ENCODE peak calls at places on chromosomes 13 and 19, in ten cellular contexts. D is upper lobe of left lung; B is heart right ventricle; H is breast epithelium; N is osteoblast; C is Peyer's patch; I is ascending aorta; W is CD8-positive, alpha-beta T cell; S is transverse colon; O is astrocyte. P is an unnamed sample. For H3K9me3 and H3K4me1, the result is how much of the 10 kb centered on the place peaks cover.

GRCh38 chr19:10271543-10272086 is 695 bp downstream of the ICAM1 start:
- DNase-seq in D (no peak), B (no peak), H (no peak), N (peak), C (no peak), I (no peak), W (peak), S (peak), O (no peak), P (no peak)

GRCh38 chr13:44048326-44048725 is 168.6 kb downstream of the LACC1 start:
- DNase-seq in D (no peak), B (no peak), H (no peak), N (no peak), C (no peak), I (no peak), W (no peak), S (no peak), O (no peak), P (no peak)

GRCh38 chr19:45569619-45570421 is 14.8 kb downstream of the OPA3 start:
- DNase-seq in D (no peak), B (peak), H (no peak), N (no peak), C (peak), I (peak), W (peak), S (peak), O (no peak), P (peak)

GRCh38 chr19:10612515-10613119 is 12.7 kb upstream of the SLC44A2 start:
- DNase-seq in D (peak), B (peak), H (no peak), N (no peak), C (peak), I (peak), W (no peak), S (peak), O (peak), P (no peak)

GRCh38 chr13:99657848-99658265 is 156.6 kb downstream of the TM9SF2 start:
- DNase-seq in D (peak), B (peak), H (no peak), N (no peak), C (peak), I (no peak), W (peak), S (no peak), O (peak), P (peak)

GRCh38 chr19:46494936-46495788 is 505 bp downstream of the PNMA8B start:
- DNase-seq in D (peak), B (no peak), H (no peak), N (peak), C (no peak), I (no peak), W (no peak), S (no peak), O (no peak), P (no peak)

GRCh38 chr13:40562975-40563349 is 103.5 kb downstream of the FOXO1 start:
- DNase-seq in D (peak), B (no peak), H (no peak), N (no peak), C (no peak), I (no peak), W (no peak), S (no peak), O (peak), P (no peak)

GRCh38 chr13:27661017-27661416 is 39.3 kb downstream of the POLR1D start:
- DNase-seq in D (no peak), B (no peak), H (no peak), N (no peak), C (no peak), I (no peak), W (no peak), S (no peak), O (no peak), P (no peak)

GRCh38 chr19:8578642-8579265 is 1.5 kb upstream of the MYO1F start:
- DNase-seq in D (no peak), B (peak), H (peak), N (peak), C (peak), I (peak), W (peak), S (peak), O (no peak), P (peak)

GRCh38 chr13:26810095-26810494 is 49.5 kb upstream of the GPR12 start:
- DNase-seq in D (no peak), B (no peak), H (no peak), N (no peak), C (no peak), I (no peak), W (no peak), S (no peak), O (no peak), P (no peak)

DNA sequence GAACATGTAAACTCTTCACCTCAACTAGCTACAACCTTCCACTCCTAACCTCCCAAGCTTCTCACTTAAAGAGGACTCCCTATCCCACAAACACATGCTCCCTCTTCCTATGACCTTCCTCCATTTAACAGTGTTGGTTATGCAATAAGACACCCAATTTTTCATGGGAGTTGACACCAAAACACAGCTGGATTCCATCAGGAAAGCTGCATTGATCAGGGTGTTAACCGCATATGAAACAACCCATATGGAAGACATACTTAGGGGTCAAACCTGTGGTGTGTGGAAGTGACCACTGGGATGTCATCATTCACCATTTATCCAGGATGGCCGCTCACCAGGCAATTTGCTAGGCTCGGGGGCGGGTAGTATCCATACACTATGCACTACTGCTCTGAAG is 21.9 kb downstream of the ZNF473 start:
- DNase-seq in D (no peak), B (no peak), H (no peak), N (no peak), C (no peak), I (no peak), W (no peak), S (no peak), O (no peak), P (no peak)
- H3K9me3 ChIP-seq in D (under half), B (half or more), H (under half), N (half or more), C (under half), I (half or more), W (under half), S (under half), O (half or more), P (under half)

GRCh38 chr19:34337747-34338146 is 27.2 kb upstream of the GPI start:
- DNase-seq in D (no peak), B (no peak), H (no peak), N (no peak), C (peak), I (no peak), W (no peak), S (no peak), O (no peak), P (no peak)

GRCh38 chr19:34335914-34336313 is 29.1 kb upstream of the GPI start:
- DNase-seq in D (no peak), B (no peak), H (no peak), N (no peak), C (no peak), I (no peak), W (no peak), S (no peak), O (no peak), P (no peak)

GRCh38 chr19:34341935-34342680 is 22.9 kb upstream of the GPI start:
- DNase-seq in D (peak), B (no peak), H (no peak), N (peak), C (no peak), I (no peak), W (no peak), S (no peak), O (no peak), P (no peak)

GRCh38 chr19:34332027-34332786 is 32.8 kb upstream of the GPI start:
- DNase-seq in D (no peak), B (no peak), H (no peak), N (no peak), C (no peak), I (no peak), W (no peak), S (no peak), O (no peak), P (no peak)

DNA sequence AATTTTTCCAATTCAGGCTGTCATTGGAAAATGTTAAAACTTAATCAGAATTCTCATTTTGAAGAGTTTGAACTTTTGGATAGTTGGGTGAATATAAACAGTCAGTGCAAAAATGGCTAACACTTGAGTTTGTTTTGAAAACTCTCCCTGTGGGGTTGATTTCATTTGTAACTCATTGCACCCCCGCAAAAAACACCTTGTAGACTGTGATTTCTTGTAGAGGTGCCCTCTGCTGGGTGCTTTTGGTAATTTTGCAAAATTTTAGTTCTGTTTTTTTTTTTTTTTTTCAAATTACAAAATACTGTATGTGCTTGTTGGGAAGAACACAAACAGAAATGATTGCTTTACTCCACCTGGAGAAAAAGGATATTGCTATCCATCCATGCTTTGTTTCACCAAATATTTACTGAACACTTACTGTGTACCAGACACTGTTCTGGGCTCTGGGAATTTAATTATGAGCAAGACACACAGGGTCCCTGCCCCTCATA is 28.2 kb upstream of the GPI start:
- DNase-seq in D (no peak), B (peak), H (no peak), N (no peak), C (no peak), I (peak), W (peak), S (no peak), O (no peak), P (peak)
- H3K4me1 ChIP-seq in D (under half), B (under half), H (under half), N (under half), C (under half), I (under half), W (under half), S (under half), O (under half), P (under half)

GRCh38 chr19:50328257-50329145 is 676 bp downstream of the KCNC3 start:
- DNase-seq in D (peak), B (no peak), H (no peak), N (peak), C (peak), I (no peak), W (no peak), S (no peak), O (no peak), P (no peak)
- H3K4me3 ChIP-seq in D (peak), B (peak), H (peak), N (no peak), C (peak), I (peak), W (no peak), S (peak), O (no peak), P (no peak)

GRCh38 chr19:52946322-52947310 is 16.1 kb downstream of the ZNF816 start:
- DNase-seq in D (peak), B (no peak), H (peak), N (peak), C (no peak), I (no peak), W (no peak), S (peak), O (no peak), P (no peak)
- H3K9me3 ChIP-seq in D (under half), B (half or more), H (half or more), N (under half), C (half or more), I (under half), W (under half), S (half or more), O (under half), P (under half)

GRCh38 chr13:108483981-108484380 is 145.4 kb upstream of the MYO16 start:
- DNase-seq in D (no peak), B (no peak), H (no peak), N (no peak), C (no peak), I (no peak), W (no peak), S (no peak), O (peak), P (no peak)
- H3K4me1 ChIP-seq in D (under half), B (under half), H (under half), N (under half), C (under half), I (under half), W (under half), S (under half), O (under half), P (under half)

DNA sequence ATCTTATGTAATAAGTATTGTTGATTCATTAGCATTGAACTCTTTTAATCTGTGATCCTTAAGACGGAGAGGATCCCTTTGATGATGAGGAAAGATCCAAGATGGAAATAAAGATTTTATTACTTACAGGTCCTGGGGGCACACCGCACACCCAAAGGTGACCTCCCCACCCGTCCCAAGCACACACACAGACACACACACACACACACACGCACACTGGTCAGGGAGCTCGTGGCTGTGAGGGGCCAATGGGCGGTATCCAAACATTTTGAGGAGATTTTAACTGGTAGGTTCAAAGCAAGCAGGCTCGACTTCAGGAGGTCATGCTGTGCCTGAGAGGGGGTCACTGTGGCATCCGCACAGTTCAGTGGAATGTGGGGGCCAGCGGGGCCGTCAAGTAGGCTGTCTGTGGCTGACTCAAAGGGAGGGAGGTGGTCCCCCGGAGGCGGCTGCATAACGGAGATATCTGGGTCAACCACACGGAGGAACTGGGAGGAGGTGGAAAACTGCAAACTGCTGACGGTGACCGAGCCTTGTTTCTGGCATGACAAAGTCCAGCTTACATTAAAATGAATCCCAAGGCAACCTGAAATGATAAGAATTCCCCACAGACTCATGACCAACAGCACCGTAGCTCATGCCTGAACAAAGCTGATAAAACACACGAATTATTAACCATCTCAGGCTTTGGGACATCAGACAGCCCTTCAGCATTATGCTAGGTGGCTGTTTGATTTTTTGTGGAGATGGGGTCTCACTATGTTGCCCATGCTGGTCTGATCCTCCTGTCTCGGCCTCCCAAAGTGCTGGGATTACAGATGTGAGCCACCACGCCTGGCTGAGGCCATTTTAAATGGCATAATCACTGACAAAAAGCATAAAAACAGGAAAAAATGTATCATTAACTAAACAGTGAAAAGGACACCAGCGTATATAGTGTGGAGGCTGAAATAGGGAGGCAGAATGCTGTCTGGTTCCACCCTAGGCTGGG is 20.9 kb upstream of the SIGLEC11 start:
- DNase-seq in D (no peak), B (no peak), H (no peak), N (peak), C (no peak), I (no peak), W (no peak), S (no peak), O (no peak), P (no peak)
- H3K4me3 ChIP-seq in D (no peak), B (no peak), H (no peak), N (no peak), C (no peak), I (no peak), W (no peak), S (no peak), O (no peak), P (no peak)

GRCh38 chr19:22605275-22606211 is 28.6 kb upstream of the ZNF492 start:
- DNase-seq in D (no peak), B (no peak), H (no peak), N (peak), C (no peak), I (peak), W (no peak), S (no peak), O (no peak), P (no peak)
- H3K9me3 ChIP-seq in D (under half), B (under half), H (under half), N (under half), C (under half), I (under half), W (under half), S (under half), O (under half), P (under half)

GRCh38 chr19:41926861-41927809 is 1.1 kb downstream of the ERFL start:
- DNase-seq in D (no peak), B (no peak), H (no peak), N (no peak), C (no peak), I (no peak), W (no peak), S (no peak), O (no peak), P (no peak)
- H3K4me1 ChIP-seq in D (under half), B (under half), H (under half), N (under half), C (under half), I (under half), W (under half), S (under half), O (under half), P (under half)

DNA sequence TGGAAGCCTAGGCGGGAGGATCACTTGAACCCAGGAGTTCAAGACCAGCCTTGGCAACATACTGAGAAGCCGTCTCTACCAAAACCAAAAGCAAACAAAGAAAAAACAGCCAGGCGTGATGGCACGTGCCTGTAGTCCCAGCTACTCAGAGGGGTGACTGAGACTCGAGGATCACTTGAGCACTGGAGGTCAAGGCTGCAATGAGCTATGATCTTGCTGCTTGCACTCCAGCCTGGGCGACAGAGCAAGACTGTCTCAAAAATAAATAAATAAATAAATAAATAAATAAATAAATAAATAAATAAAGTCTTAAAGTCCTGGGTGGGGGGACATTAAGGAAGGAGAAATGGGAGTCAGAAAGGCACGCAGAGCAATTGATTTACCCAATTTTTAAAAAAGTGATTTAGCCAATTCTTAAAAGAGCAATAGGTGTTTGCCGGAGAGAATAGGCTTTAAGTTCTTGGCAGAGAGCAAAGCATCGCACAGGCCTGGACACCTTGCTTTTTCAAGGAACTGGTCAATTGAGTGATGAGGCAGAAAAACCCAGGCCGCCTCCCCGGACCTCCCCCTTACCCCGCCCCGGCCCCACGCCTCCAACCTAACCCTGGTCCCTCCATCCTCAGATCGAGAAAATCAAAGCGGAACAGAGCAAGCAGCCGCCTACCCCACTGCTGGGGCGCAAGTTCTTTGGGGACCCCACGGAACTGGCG is 9.5 kb upstream of the SHKBP1 start:
- DNase-seq in D (no peak), B (no peak), H (no peak), N (peak), C (no peak), I (no peak), W (no peak), S (no peak), O (no peak), P (no peak)
- H3K4me3 ChIP-seq in D (peak), B (peak), H (peak), N (peak), C (no peak), I (peak), W (no peak), S (peak), O (peak), P (no peak)

P was measured in naive thymus-derived CD4-positive, alpha-beta T cell.